ENCODE peak calls at places on chromosome 5, in nine cellular contexts. One of them, this sample, is unnamed.

GRCh38 chr5:105350406-105351140 is 1788.0 kb upstream of the NUDT12 start:
- DNase-seq in lower leg skin: no peak
- DNase-seq in SK-MEL-5: no peak
- DNase-seq in GM13976: no peak
- DNase-seq in RWPE1: no peak
- DNase-seq in RPMI8226: no peak
- DNase-seq in cardiac fibroblast: no peak
- DNase-seq in KG1: no peak
- DNase-seq in type B pancreatic cell: no peak
- DNase-seq in this sample: no peak

GRCh38 chr5:158589939-158590338 is 509.8 kb downstream of the EBF1 start:
- DNase-seq in type B pancreatic cell: no peak
- DNase-seq in SK-MEL-5: no peak
- DNase-seq in GM13976: no peak
- DNase-seq in cardiac fibroblast: no peak
- DNase-seq in lower leg skin: no peak
- DNase-seq in RWPE1: no peak
- DNase-seq in RPMI8226: no peak
- DNase-seq in KG1: no peak
- DNase-seq in this sample: no peak

GRCh38 chr5:53246042-53246836 is 136.7 kb upstream of the MOCS2 start:
- DNase-seq in GM13976: peak
- DNase-seq in SK-MEL-5: no peak
- DNase-seq in KG1: no peak
- DNase-seq in RPMI8226: no peak
- DNase-seq in cardiac fibroblast: peak
- DNase-seq in RWPE1: peak
- DNase-seq in lower leg skin: no peak
- DNase-seq in type B pancreatic cell: no peak
- DNase-seq in this sample: peak

GRCh38 chr5:17123010-17123409 is 94.4 kb upstream of the BASP1 start:
- DNase-seq in cardiac fibroblast: no peak
- DNase-seq in KG1: no peak
- DNase-seq in RPMI8226: no peak
- DNase-seq in GM13976: no peak
- DNase-seq in SK-MEL-5: peak
- DNase-seq in RWPE1: no peak
- DNase-seq in lower leg skin: peak
- DNase-seq in type B pancreatic cell: no peak
- DNase-seq in this sample: peak

GRCh38 chr5:157464518-157465171 is 4.6 kb downstream of the NIPAL4 start:
- DNase-seq in type B pancreatic cell: no peak
- DNase-seq in RWPE1: peak
- DNase-seq in RPMI8226: peak
- DNase-seq in KG1: no peak
- DNase-seq in GM13976: peak
- DNase-seq in cardiac fibroblast: peak
- DNase-seq in lower leg skin: peak
- DNase-seq in SK-MEL-5: peak
- DNase-seq in this sample: peak

GRCh38 chr5:133309981-133310630 is 258.3 kb downstream of the HSPA4 start:
- DNase-seq in KG1: no peak
- DNase-seq in type B pancreatic cell: no peak
- DNase-seq in cardiac fibroblast: no peak
- DNase-seq in GM13976: no peak
- DNase-seq in RPMI8226: no peak
- DNase-seq in lower leg skin: no peak
- DNase-seq in RWPE1: no peak
- DNase-seq in SK-MEL-5: no peak
- DNase-seq in this sample: no peak

GRCh38 chr5:112174959-112175594 is 244.0 kb downstream of the EPB41L4A start:
- DNase-seq in cardiac fibroblast: peak
- DNase-seq in KG1: peak
- DNase-seq in GM13976: peak
- DNase-seq in SK-MEL-5: peak
- DNase-seq in RWPE1: peak
- DNase-seq in type B pancreatic cell: no peak
- DNase-seq in RPMI8226: peak
- DNase-seq in lower leg skin: peak
- DNase-seq in this sample: peak

GRCh38 chr5:133847301-133847700 is 121.1 kb downstream of the C5orf15 start:
- DNase-seq in RPMI8226: no peak
- DNase-seq in KG1: no peak
- DNase-seq in RWPE1: no peak
- DNase-seq in SK-MEL-5: no peak
- DNase-seq in GM13976: no peak
- DNase-seq in type B pancreatic cell: no peak
- DNase-seq in cardiac fibroblast: no peak
- DNase-seq in lower leg skin: no peak
- DNase-seq in this sample: no peak

GRCh38 chr5:87010736-87011135 is 256.9 kb upstream of the RASA1 start:
- DNase-seq in KG1: no peak
- DNase-seq in SK-MEL-5: no peak
- DNase-seq in lower leg skin: no peak
- DNase-seq in GM13976: no peak
- DNase-seq in RWPE1: no peak
- DNase-seq in cardiac fibroblast: peak
- DNase-seq in RPMI8226: no peak
- DNase-seq in type B pancreatic cell: no peak
- DNase-seq in this sample: no peak

GRCh38 chr5:65199988-65200668 is 281.6 kb downstream of the ADAMTS6 start:
- DNase-seq in cardiac fibroblast: peak
- DNase-seq in type B pancreatic cell: no peak
- DNase-seq in SK-MEL-5: no peak
- DNase-seq in RWPE1: no peak
- DNase-seq in lower leg skin: no peak
- DNase-seq in GM13976: no peak
- DNase-seq in KG1: no peak
- DNase-seq in RPMI8226: no peak
- DNase-seq in this sample: no peak

GRCh38 chr5:95731571-95732554 is 727 bp downstream of the RHOBTB3 start:
- DNase-seq in GM13976: no peak
- DNase-seq in RPMI8226: peak
- DNase-seq in type B pancreatic cell: peak
- DNase-seq in lower leg skin: peak
- DNase-seq in RWPE1: peak
- DNase-seq in KG1: no peak
- DNase-seq in SK-MEL-5: peak
- DNase-seq in cardiac fibroblast: peak
- DNase-seq in this sample: peak

GRCh38 chr5:142689081-142689480 is 3.2 kb upstream of the FGF1 start:
- DNase-seq in GM13976: no peak
- DNase-seq in RWPE1: no peak
- DNase-seq in lower leg skin: no peak
- DNase-seq in KG1: no peak
- DNase-seq in type B pancreatic cell: no peak
- DNase-seq in cardiac fibroblast: no peak
- DNase-seq in RPMI8226: no peak
- DNase-seq in SK-MEL-5: no peak
- DNase-seq in this sample: peak

GRCh38 chr5:72600401-72600981 is 93.3 kb upstream of the ZNF366 start:
- DNase-seq in RWPE1: peak
- DNase-seq in lower leg skin: no peak
- DNase-seq in SK-MEL-5: no peak
- DNase-seq in RPMI8226: no peak
- DNase-seq in cardiac fibroblast: peak
- DNase-seq in KG1: no peak
- DNase-seq in type B pancreatic cell: no peak
- DNase-seq in GM13976: no peak
- DNase-seq in this sample: peak

GRCh38 chr5:141958113-141958512 is at the start of gene PCDH12:
- DNase-seq in RPMI8226: peak
- DNase-seq in cardiac fibroblast: peak
- DNase-seq in RWPE1: no peak
- DNase-seq in SK-MEL-5: no peak
- DNase-seq in lower leg skin: no peak
- DNase-seq in KG1: no peak
- DNase-seq in GM13976: no peak
- DNase-seq in type B pancreatic cell: no peak
- DNase-seq in this sample: peak

This sample was measured in mesenchymal stem cell.